ENCODE peak calls at places on chromosome 20, in seven cellular contexts. R is spleen, S is transverse colon, F is endothelial cell of umbilical vein, I is K562, O is GM23338, C is HCT116. P is an unnamed sample.

GRCh38 chr20:39553120-39553519 is 591.0 kb downstream of the DHX35 start:
- DNase-seq in S (no peak), C (no peak), R (no peak), O (no peak), F (no peak), I (no peak), P (no peak)

GRCh38 chr20:10263385-10264165 is 44.9 kb downstream of the SNAP25 start:
- DNase-seq in S (no peak), F (no peak), O (no peak), C (no peak), R (no peak), I (no peak), P (no peak)

GRCh38 chr20:63148696-63149095 is 67.2 kb downstream of the YTHDF1 start:
- DNase-seq in R (peak), I (no peak), S (no peak), C (no peak), F (no peak), O (no peak), P (no peak)

GRCh38 chr20:43220612-43221011 is 30.9 kb upstream of the PTPRT start:
- DNase-seq in R (no peak), S (no peak), C (no peak), F (no peak), I (no peak), O (no peak), P (no peak)

GRCh38 chr20:478949-479429 is 16.7 kb upstream of the TBC1D20 start:
- DNase-seq in O (peak), I (peak), F (peak), C (peak), R (no peak), S (no peak), P (no peak)

GRCh38 chr20:49381558-49382493 is 100.6 kb downstream of the KCNB1 start:
- DNase-seq in F (no peak), C (peak), R (no peak), O (no peak), S (peak), I (no peak), P (peak)

GRCh38 chr20:56187791-56188190 is 60.7 kb upstream of the MC3R start:
- DNase-seq in O (no peak), R (no peak), F (no peak), S (no peak), C (no peak), I (no peak), P (no peak)

GRCh38 chr20:63477944-63478343 is 5.5 kb upstream of the KCNQ2 start:
- DNase-seq in S (no peak), F (no peak), R (no peak), O (no peak), I (no peak), C (no peak), P (no peak)

GRCh38 chr20:63350597-63351379 is 10.4 kb downstream of the CHRNA4 start:
- DNase-seq in F (no peak), I (no peak), O (no peak), S (no peak), C (no peak), R (no peak), P (no peak)

GRCh38 chr20:24589381-24589780 is 120.0 kb downstream of the SYNDIG1 start:
- DNase-seq in F (no peak), I (no peak), C (no peak), R (no peak), S (no peak), O (no peak), P (no peak)

GRCh38 chr20:58692579-58693225 is at the start of gene NPEPL1:
- DNase-seq in R (peak), I (no peak), F (peak), C (peak), S (peak), O (peak), P (peak)

GRCh38 chr20:16801919-16802651 is 53.9 kb downstream of the OTOR start:
- DNase-seq in O (peak), R (no peak), I (peak), S (peak), C (peak), F (peak), P (peak)

GRCh38 chr20:11304811-11305210 is 612.9 kb upstream of the BTBD3 start:
- DNase-seq in F (no peak), I (no peak), O (no peak), R (no peak), C (no peak), S (no peak), P (no peak)

GRCh38 chr20:53691060-53691810 is 97.6 kb upstream of the ZNF217 start:
- DNase-seq in C (peak), O (no peak), S (no peak), I (no peak), F (no peak), R (no peak), P (no peak)

GRCh38 chr20:17875106-17875980 is 93.3 kb downstream of the SNX5 start:
- DNase-seq in R (no peak), C (no peak), O (no peak), I (no peak), F (peak), S (peak), P (peak)

GRCh38 chr20:48480391-48480790 is 347.4 kb downstream of the PREX1 start:
- DNase-seq in C (no peak), R (no peak), F (no peak), O (no peak), I (no peak), S (no peak), P (no peak)

GRCh38 chr20:967796-968742 is 34.0 kb downstream of the RSPO4 start:
- DNase-seq in F (peak), I (peak), C (peak), R (no peak), S (no peak), O (peak), P (no peak)

GRCh38 chr20:16392346-16392745 is 180.9 kb downstream of the KIF16B start:
- DNase-seq in I (no peak), R (no peak), C (no peak), O (no peak), S (no peak), F (no peak), P (no peak)

GRCh38 chr20:13017883-13018535 is 9.2 kb downstream of the SPTLC3 start:
- DNase-seq in R (no peak), F (no peak), S (no peak), C (no peak), I (no peak), O (no peak), P (no peak)

GRCh38 chr20:62274332-62275262 is 28.2 kb upstream of the ADRM1 start:
- DNase-seq in I (peak), C (no peak), F (no peak), S (no peak), R (no peak), O (no peak), P (no peak)

GRCh38 chr20:40719330-40719729 is 30.3 kb upstream of the MAFB start:
- DNase-seq in C (no peak), O (no peak), I (no peak), F (no peak), R (no peak), S (no peak), P (no peak)

GRCh38 chr20:13292486-13292885 is 71.4 kb downstream of the ISM1 start:
- DNase-seq in F (no peak), O (no peak), C (no peak), I (no peak), S (no peak), R (no peak), P (no peak)

GRCh38 chr20:48404598-48404997 is 423.2 kb downstream of the PREX1 start:
- DNase-seq in O (peak), C (peak), F (no peak), I (no peak), R (no peak), S (no peak), P (no peak)

DNA sequence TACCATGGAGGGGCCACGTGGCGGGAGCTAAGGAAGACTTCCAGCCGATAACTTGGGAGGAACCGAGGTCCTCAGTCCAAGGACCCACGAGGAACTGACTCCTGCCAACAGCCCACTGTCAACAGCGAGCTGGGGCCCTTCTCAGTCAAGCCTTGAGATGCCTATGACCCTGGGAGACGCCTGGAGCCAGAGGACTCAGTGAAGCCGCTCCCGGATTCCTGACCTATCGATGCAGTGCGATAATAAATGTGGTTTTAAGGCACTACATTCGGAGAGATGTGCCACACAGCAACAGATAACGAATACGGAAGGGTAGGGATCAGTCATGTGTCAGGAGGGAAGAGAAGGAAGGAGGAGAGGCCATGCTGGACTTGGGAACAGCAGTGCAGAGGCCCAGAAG is 208.5 kb downstream of the NFATC2 start:
- DNase-seq in S (no peak), R (no peak), O (no peak), F (no peak), I (no peak), C (no peak), P (no peak)
- H3K4me3 ChIP-seq in S (no peak), R (no peak), O (no peak), F (no peak), I (no peak), C (no peak), P (no peak)

GRCh38 chr20:8657664-8658063 is 411.2 kb upstream of the PLCB4 start:
- DNase-seq in I (no peak), O (no peak), S (no peak), R (no peak), F (no peak), C (no peak), P (no peak)
- TF ChIP-seq POLR2AphosphoS5 in I (no peak), O (no peak), S (no peak), R (no peak), F (no peak), C (no peak), P (no peak)

GRCh38 chr20:46087161-46087560 is 2.6 kb downstream of the NCOA5 start:
- DNase-seq in O (no peak), F (peak), I (no peak), C (no peak), R (no peak), S (no peak), P (no peak)

GRCh38 chr20:46088409-46089075 is 1.2 kb downstream of the NCOA5 start:
- DNase-seq in C (no peak), O (peak), R (no peak), F (peak), S (no peak), I (no peak), P (no peak)

GRCh38 chr20:46089338-46090094 is at the start of gene NCOA5:
- DNase-seq in S (peak), I (peak), F (peak), O (peak), R (peak), C (peak), P (peak)

GRCh38 chr20:46089076-46089337 is 755 bp downstream of the NCOA5 start:
- DNase-seq in F (no peak), C (no peak), I (peak), O (peak), R (no peak), S (no peak), P (no peak)

DNA sequence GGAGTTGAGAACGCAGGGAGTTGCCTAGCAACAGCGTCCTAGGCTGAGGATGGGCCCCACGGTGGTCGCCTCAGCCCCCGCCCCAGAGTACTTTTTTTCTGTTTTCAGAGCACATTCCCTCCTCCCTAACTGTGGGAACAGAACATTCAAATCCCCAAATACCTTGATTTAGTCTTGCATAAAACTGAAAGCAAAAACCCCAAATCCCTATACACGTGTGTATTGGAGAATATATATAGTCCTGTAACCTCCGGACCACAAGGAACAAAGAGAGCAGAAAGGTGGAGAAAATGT is 280 bp upstream of the NCOA5 start:
- DNase-seq in R (no peak), S (no peak), O (no peak), C (no peak), F (no peak), I (no peak), P (no peak)
- H3K27ac ChIP-seq in R (peak), S (peak), O (no peak), C (peak), F (peak), I (no peak), P (peak)

DNA sequence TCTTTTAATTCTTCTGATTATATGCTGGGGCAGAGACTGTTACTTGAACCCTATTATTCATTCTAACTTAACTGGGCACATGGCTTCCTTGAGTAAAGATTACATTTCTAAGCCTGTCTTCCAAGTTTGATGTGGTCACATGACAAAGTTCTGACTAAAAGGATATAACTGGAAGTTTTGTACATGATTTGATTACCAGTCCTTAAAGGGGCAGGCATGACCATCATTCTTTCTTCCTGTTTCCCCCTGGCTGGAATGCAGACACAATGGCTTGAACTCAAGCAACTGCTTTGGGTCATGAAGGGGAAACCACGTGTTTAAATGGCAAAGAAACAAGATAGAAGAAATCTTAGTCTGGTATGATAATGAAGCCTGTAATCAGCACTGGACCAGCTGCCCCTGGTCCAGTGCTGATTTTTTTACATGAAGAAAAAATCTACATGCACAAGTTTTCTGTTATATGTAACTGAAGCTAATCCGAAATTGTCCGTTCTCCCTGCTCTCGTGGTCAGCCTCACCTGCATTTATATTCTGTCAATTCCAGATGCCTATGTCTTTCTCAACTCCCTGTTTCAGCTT is 15.6 kb upstream of the SHLD1 start:
- DNase-seq in C (no peak), F (peak), R (no peak), S (no peak), I (no peak), O (no peak), P (no peak)
- H3K4me3 ChIP-seq in C (no peak), F (no peak), R (no peak), S (no peak), I (no peak), O (no peak), P (no peak)

GRCh38 chr20:44287272-44288097 is 23.5 kb downstream of the FITM2 start:
- DNase-seq in O (no peak), S (peak), R (no peak), I (no peak), C (no peak), F (no peak), P (no peak)

GRCh38 chr20:44284032-44284431 is 27.0 kb downstream of the FITM2 start:
- DNase-seq in C (no peak), R (no peak), I (no peak), F (no peak), S (no peak), O (no peak), P (no peak)

GRCh38 chr20:44291754-44292153 is 19.2 kb downstream of the FITM2 start:
- DNase-seq in I (no peak), S (no peak), O (peak), F (no peak), R (no peak), C (no peak), P (no peak)

DNA sequence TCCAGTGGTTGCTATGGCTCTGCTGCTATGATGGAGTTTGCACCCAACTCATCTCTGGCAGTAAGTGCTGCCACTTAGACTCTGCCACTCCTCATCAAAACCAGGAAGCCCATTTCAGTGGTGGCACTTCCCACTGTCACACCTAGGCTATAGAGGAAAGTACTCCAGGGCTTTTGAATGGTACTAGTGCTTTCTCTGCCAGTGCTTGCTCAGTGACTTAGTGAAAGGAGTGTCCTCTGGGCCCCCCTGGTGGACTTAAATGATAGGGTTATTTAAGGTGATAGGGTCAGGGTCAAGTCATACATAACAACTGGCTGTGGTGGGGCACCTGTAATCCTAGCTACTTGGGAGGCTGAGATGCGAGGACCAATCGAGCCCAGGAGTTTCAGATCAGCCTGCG is 22.8 kb downstream of the FITM2 start:
- DNase-seq in S (peak), C (no peak), R (no peak), O (peak), I (peak), F (no peak), P (no peak)
- TF ChIP-seq POLR2AphosphoS5 in S (no peak), C (no peak), R (no peak), O (no peak), I (no peak), F (no peak), P (no peak)

GRCh38 chr20:34907616-34908469 is 31.4 kb downstream of the ACSS2 start:
- DNase-seq in I (no peak), C (peak), S (peak), F (peak), O (no peak), R (no peak), P (no peak)

DNA sequence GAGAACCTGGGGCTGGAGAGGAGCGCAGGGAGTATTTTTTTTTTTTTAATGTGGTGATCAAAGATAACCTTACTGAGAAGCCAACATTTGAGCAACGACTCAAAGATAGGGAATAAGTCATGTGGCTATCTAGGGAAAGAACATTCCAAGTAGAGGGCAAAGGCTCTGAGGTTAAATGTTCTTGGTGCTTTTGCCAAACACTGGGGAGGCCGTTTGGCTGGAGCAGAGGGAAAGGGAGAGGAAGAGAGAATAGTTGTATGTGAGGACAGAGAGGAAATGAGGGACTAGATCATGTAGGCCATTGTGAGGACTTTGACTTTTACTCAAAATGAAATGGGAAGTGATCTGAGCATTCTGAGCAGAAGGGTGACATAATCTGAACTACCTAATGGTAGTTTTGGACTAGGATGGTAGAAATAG is 27.8 kb downstream of the ACSS2 start:
- DNase-seq in I (peak), C (no peak), R (no peak), S (no peak), F (peak), O (no peak), P (no peak)
- H3K27ac ChIP-seq in I (peak), C (no peak), R (peak), S (peak), F (no peak), O (no peak), P (no peak)

GRCh38 chr20:44536139-44536538 is 14.3 kb upstream of the SERINC3 start:
- DNase-seq in F (no peak), R (no peak), C (no peak), O (no peak), I (no peak), S (peak), P (no peak)

GRCh38 chr20:44532248-44532980 is 10.5 kb upstream of the SERINC3 start:
- DNase-seq in I (no peak), O (no peak), S (no peak), R (no peak), C (no peak), F (peak), P (no peak)

GRCh38 chr20:44533928-44534327 is 12.1 kb upstream of the SERINC3 start:
- DNase-seq in I (no peak), S (no peak), C (no peak), O (no peak), R (no peak), F (no peak), P (no peak)

GRCh38 chr20:44528309-44528708 is 6.4 kb upstream of the SERINC3 start:
- DNase-seq in S (no peak), F (no peak), O (no peak), R (no peak), I (no peak), C (no peak), P (no peak)

GRCh38 chr20:44532981-44533331 is 11.1 kb upstream of the SERINC3 start:
- DNase-seq in S (no peak), R (no peak), I (peak), F (peak), C (no peak), O (no peak), P (no peak)
- H3K4me3 ChIP-seq in S (peak), R (no peak), I (no peak), F (peak), C (peak), O (peak), P (peak)

GRCh38 chr20:3801846-3802245 is 5.7 kb downstream of the CDC25B start:
- DNase-seq in R (peak), C (no peak), S (no peak), F (no peak), O (no peak), I (no peak), P (no peak)
- TF ChIP-seq POLR2AphosphoS5 in R (peak), C (peak), S (no peak), F (no peak), O (no peak), I (no peak), P (no peak)